ENCODE peak calls at places on chromosomes 5 and 9, in four cellular contexts. J is GF-D8, R is AG09319, Z is EL. M is an unnamed sample.

GRCh38 chr5:78501411-78502338 is 141.3 kb downstream of the SCAMP1 start:
- DNase-seq in R (no peak), Z (peak; percentile 60), J (no peak), M (no peak)

GRCh38 chr9:38621434-38622082 is 1.2 kb upstream of the ANKRD18A start:
- DNase-seq in J (no peak), Z (no peak), R (no peak), M (peak; percentile 44)

GRCh38 chr9:35395076-35395675 is 94.7 kb upstream of the RUSC2 start:
- DNase-seq in Z (no peak), R (no peak), J (no peak), M (no peak)

GRCh38 chr5:24535646-24536045 is 109.1 kb downstream of the CDH10 start:
- DNase-seq in Z (no peak), R (no peak), J (no peak), M (no peak)

GRCh38 chr5:64811050-64811640 is 42.4 kb downstream of the CWC27 start:
- DNase-seq in J (no peak), Z (peak; percentile 63), R (peak; percentile 40), M (no peak)

GRCh38 chr5:151298063-151298462 is 5.5 kb downstream of the SLC36A3 start:
- DNase-seq in Z (peak; percentile 74), R (peak; percentile 11), J (peak; percentile 9), M (peak; percentile 37)

GRCh38 chr5:143717400-143717799 is 94.6 kb upstream of the HMHB1 start:
- DNase-seq in Z (peak; percentile 86), R (peak; percentile 80), J (no peak), M (no peak)

GRCh38 chr5:53327811-53328331 is 152.6 kb upstream of the FST start:
- DNase-seq in Z (no peak), R (no peak), J (no peak), M (no peak)

GRCh38 chr9:123396007-123396511 is 40.1 kb downstream of the CRB2 start:
- DNase-seq in J (no peak), Z (no peak), R (no peak), M (no peak)

GRCh38 chr9:112863214-112863613 is 27.5 kb downstream of the SLC46A2 start:
- DNase-seq in J (peak; percentile 81), Z (no peak), R (peak; percentile 7), M (peak; percentile 60)

GRCh38 chr5:157347301-157348048 is 81.6 kb downstream of the CYFIP2 start:
- DNase-seq in Z (no peak), J (no peak), R (no peak), M (no peak)

GRCh38 chr5:68962632-68963484 is 131.0 kb upstream of the SLC30A5 start:
- DNase-seq in J (no peak), R (peak; percentile 38), Z (peak; percentile 73), M (peak; percentile 64)

GRCh38 chr5:138148811-138149210 is 9.6 kb upstream of the NME5 start:
- DNase-seq in J (no peak), Z (peak; percentile 87), R (peak; percentile 52), M (no peak)

GRCh38 chr9:16718952-16719351 is 151.5 kb downstream of the BNC2 start:
- DNase-seq in J (no peak), R (no peak), Z (no peak), M (no peak)

GRCh38 chr9:127523312-127523851 is 72.1 kb downstream of the LRSAM1 start:
- DNase-seq in Z (peak; percentile 48), R (no peak), J (no peak), M (no peak)

GRCh38 chr5:72246954-72247442 is 73.0 kb downstream of the MRPS27 start:
- DNase-seq in Z (peak; percentile 40), J (no peak), R (no peak), M (no peak)

GRCh38 chr5:135693371-135693955 is 114.7 kb upstream of the CXCL14 start:
- DNase-seq in J (no peak), Z (no peak), R (no peak), M (peak; percentile 5)

GRCh38 chr5:73692166-73692640 is 66.2 kb downstream of the ARHGEF28 start:
- DNase-seq in J (no peak), Z (peak; percentile 85), R (peak; percentile 18), M (no peak)

GRCh38 chr5:154786414-154786813 is 31.2 kb downstream of the LARP1 start:
- DNase-seq in J (no peak), R (no peak), Z (no peak), M (no peak)